ENCODE peak calls at places on chromosomes 1 and 21, in five cellular contexts. O is nephron progenitor cell; H is smooth muscle cell of the brain vasculature; W is endothelial cell; P is CD8-positive, alpha-beta memory T cell. I is an unnamed sample.

GRCh38 chr1:200437556-200438203 is 27.8 kb upstream of the ZNF281 start:
- DNase-seq in O (no peak), H (no peak), W (no peak), P (no peak), I (no peak)

GRCh38 chr1:84146375-84147032 is 2.4 kb downstream of the PRKACB start:
- DNase-seq in O (no peak), H (no peak), W (no peak), P (no peak), I (no peak)

GRCh38 chr1:51962486-51963356 is 27.8 kb downstream of the RAB3B start:
- DNase-seq in O (no peak), H (no peak), W (no peak), P (no peak), I (no peak)

GRCh38 chr21:42440187-42440792 is 36.6 kb downstream of the UBASH3A start:
- DNase-seq in O (no peak), H (no peak), W (no peak), P (no peak), I (no peak)

GRCh38 chr1:59292557-59292956 is 4.3 kb upstream of the FGGY start:
- DNase-seq in O (no peak), H (no peak), W (no peak), P (no peak), I (no peak)

GRCh38 chr1:162235261-162235780 is 141.3 kb downstream of the SPATA46 start:
- DNase-seq in O (peak), H (no peak), W (no peak), P (no peak), I (no peak)

GRCh38 chr1:71135571-71135970 is 54.7 kb upstream of the ZRANB2 start:
- DNase-seq in O (no peak), H (no peak), W (no peak), P (no peak), I (no peak)

GRCh38 chr1:155026154-155026553 is 7.4 kb downstream of the DCST2 start:
- DNase-seq in O (no peak), H (no peak), W (no peak), P (no peak), I (no peak)

GRCh38 chr1:156657161-156657970 is 15.4 kb downstream of the BCAN start:
- DNase-seq in O (peak), H (no peak), W (peak), P (peak), I (peak)

GRCh38 chr1:2481885-2482284 is 5.8 kb downstream of the PLCH2 start:
- DNase-seq in O (no peak), H (no peak), W (no peak), P (no peak), I (peak)

GRCh38 chr1:152760551-152761190 is 2.8 kb downstream of the KPRP start:
- DNase-seq in O (no peak), H (no peak), W (no peak), P (no peak), I (no peak)

GRCh38 chr1:155698382-155699038 is 9.6 kb downstream of the DAP3 start:
- DNase-seq in O (no peak), H (no peak), W (no peak), P (no peak), I (no peak)

GRCh38 chr1:193179094-193179493 is 7.3 kb downstream of the B3GALT2 start:
- DNase-seq in O (no peak), H (no peak), W (no peak), P (no peak), I (no peak)

GRCh38 chr1:110617116-110617515 is 11.0 kb upstream of the KCNA2 start:
- DNase-seq in O (no peak), H (no peak), W (no peak), P (no peak), I (no peak)

GRCh38 chr1:147600119-147601111 is 59.1 kb downstream of the BCL9 start:
- DNase-seq in O (no peak), H (no peak), W (no peak), P (no peak), I (no peak)

GRCh38 chr1:91732291-91732953 is 153.5 kb downstream of the TGFBR3 start:
- DNase-seq in O (peak), H (no peak), W (no peak), P (no peak), I (no peak)

GRCh38 chr1:119653839-119654170 is 5.7 kb upstream of the ZNF697 start:
- DNase-seq in O (no peak), H (no peak), W (no peak), P (no peak), I (no peak)